ENCODE peak calls at places on chromosomes 16 and 17, in six cellular contexts. One of them, this sample, is unnamed.

GRCh38 chr16:11621920-11622651 is 35.4 kb upstream of the LITAF start:
- DNase-seq in neuronal stem cell: no peak
- DNase-seq in Peyer's patch: no peak
- DNase-seq in CD4-positive, alpha-beta memory T cell: peak; percentile 58
- DNase-seq in suprapubic skin: no peak
- DNase-seq in body of pancreas: no peak
- DNase-seq in this sample: peak; percentile 80

GRCh38 chr17:49076575-49077384 is 55.8 kb upstream of the B4GALNT2 start:
- DNase-seq in suprapubic skin: no peak
- DNase-seq in CD4-positive, alpha-beta memory T cell: no peak
- DNase-seq in Peyer's patch: no peak
- DNase-seq in body of pancreas: no peak
- DNase-seq in neuronal stem cell: no peak
- DNase-seq in this sample: no peak

GRCh38 chr16:83945587-83945986 is 7.5 kb upstream of the OSGIN1 start:
- DNase-seq in Peyer's patch: no peak
- DNase-seq in body of pancreas: no peak
- DNase-seq in CD4-positive, alpha-beta memory T cell: no peak
- DNase-seq in neuronal stem cell: no peak
- DNase-seq in suprapubic skin: no peak
- DNase-seq in this sample: no peak

GRCh38 chr17:17748179-17748578 is 66.9 kb downstream of the RAI1 start:
- DNase-seq in CD4-positive, alpha-beta memory T cell: no peak
- DNase-seq in body of pancreas: no peak
- DNase-seq in suprapubic skin: no peak
- DNase-seq in Peyer's patch: no peak
- DNase-seq in neuronal stem cell: no peak
- DNase-seq in this sample: no peak

GRCh38 chr17:75155191-75155601 is 884 bp upstream of the JPT1 start:
- DNase-seq in neuronal stem cell: no peak
- DNase-seq in Peyer's patch: peak; percentile 22
- DNase-seq in body of pancreas: no peak
- DNase-seq in suprapubic skin: peak; percentile 46
- DNase-seq in CD4-positive, alpha-beta memory T cell: no peak
- DNase-seq in this sample: no peak

GRCh38 chr17:35315283-35315682 is 58.1 kb downstream of the SLFN11 start:
- DNase-seq in neuronal stem cell: no peak
- DNase-seq in CD4-positive, alpha-beta memory T cell: no peak
- DNase-seq in body of pancreas: no peak
- DNase-seq in suprapubic skin: no peak
- DNase-seq in Peyer's patch: no peak
- DNase-seq in this sample: no peak

GRCh38 chr17:3735515-3735914 is 11.8 kb downstream of the HASPIN start:
- DNase-seq in suprapubic skin: no peak
- DNase-seq in body of pancreas: no peak
- DNase-seq in CD4-positive, alpha-beta memory T cell: no peak
- DNase-seq in Peyer's patch: no peak
- DNase-seq in neuronal stem cell: no peak
- DNase-seq in this sample: no peak

GRCh38 chr17:71033336-71033735 is 864.0 kb downstream of the KCNJ2 start:
- DNase-seq in Peyer's patch: no peak
- DNase-seq in body of pancreas: no peak
- DNase-seq in suprapubic skin: no peak
- DNase-seq in neuronal stem cell: peak; percentile 76
- DNase-seq in CD4-positive, alpha-beta memory T cell: no peak
- DNase-seq in this sample: no peak

GRCh38 chr17:76493505-76494167 is 7.6 kb downstream of the RHBDF2 start:
- DNase-seq in suprapubic skin: no peak
- DNase-seq in Peyer's patch: peak; percentile 74
- DNase-seq in CD4-positive, alpha-beta memory T cell: peak; percentile 35
- DNase-seq in body of pancreas: no peak
- DNase-seq in neuronal stem cell: no peak
- DNase-seq in this sample: peak; percentile 46

GRCh38 chr17:47686276-47686635 is 7.7 kb upstream of the TBKBP1 start:
- DNase-seq in neuronal stem cell: no peak
- DNase-seq in CD4-positive, alpha-beta memory T cell: no peak
- DNase-seq in Peyer's patch: no peak
- DNase-seq in body of pancreas: no peak
- DNase-seq in suprapubic skin: no peak
- DNase-seq in this sample: no peak

GRCh38 chr17:74337834-74338500 is 11.9 kb downstream of the KIF19 start:
- DNase-seq in CD4-positive, alpha-beta memory T cell: no peak
- DNase-seq in body of pancreas: no peak
- DNase-seq in Peyer's patch: no peak
- DNase-seq in neuronal stem cell: no peak
- DNase-seq in suprapubic skin: no peak
- DNase-seq in this sample: no peak

GRCh38 chr16:67456383-67457140 is 24.4 kb downstream of the ATP6V0D1 start:
- DNase-seq in Peyer's patch: peak; percentile 83
- DNase-seq in neuronal stem cell: no peak
- DNase-seq in suprapubic skin: peak; percentile 84
- DNase-seq in body of pancreas: peak; percentile 84
- DNase-seq in CD4-positive, alpha-beta memory T cell: no peak
- DNase-seq in this sample: no peak

GRCh38 chr17:17742133-17742621 is 60.9 kb downstream of the RAI1 start:
- DNase-seq in Peyer's patch: no peak
- DNase-seq in suprapubic skin: no peak
- DNase-seq in body of pancreas: no peak
- DNase-seq in neuronal stem cell: no peak
- DNase-seq in CD4-positive, alpha-beta memory T cell: no peak
- DNase-seq in this sample: no peak

GRCh38 chr16:89048871-89049422 is 44.7 kb upstream of the ACSF3 start:
- DNase-seq in suprapubic skin: no peak
- DNase-seq in CD4-positive, alpha-beta memory T cell: no peak
- DNase-seq in neuronal stem cell: no peak
- DNase-seq in body of pancreas: no peak
- DNase-seq in Peyer's patch: no peak
- DNase-seq in this sample: peak; percentile 37

GRCh38 chr16:21722771-21723460 is 59.1 kb downstream of the OTOA start:
- DNase-seq in body of pancreas: no peak
- DNase-seq in neuronal stem cell: no peak
- DNase-seq in CD4-positive, alpha-beta memory T cell: no peak
- DNase-seq in suprapubic skin: no peak
- DNase-seq in Peyer's patch: no peak
- DNase-seq in this sample: no peak
- H3K4me1 ChIP-seq in body of pancreas: no peaks in the 10 kb centered on the region
- H3K4me1 ChIP-seq in neuronal stem cell: no peaks in the 10 kb centered on the region
- H3K4me1 ChIP-seq in CD4-positive, alpha-beta memory T cell: no peaks in the 10 kb centered on the region
- H3K4me1 ChIP-seq in suprapubic skin: peaks cover 3% of the 10 kb centered on the region
- H3K4me1 ChIP-seq in Peyer's patch: no peaks in the 10 kb centered on the region
- H3K4me1 ChIP-seq in this sample: no peaks in the 10 kb centered on the region

GRCh38 chr17:78597923-78598545 is 20.8 kb upstream of the DNAH17 start:
- DNase-seq in body of pancreas: no peak
- DNase-seq in CD4-positive, alpha-beta memory T cell: no peak
- DNase-seq in neuronal stem cell: no peak
- DNase-seq in suprapubic skin: no peak
- DNase-seq in Peyer's patch: no peak
- DNase-seq in this sample: no peak
- H3K27ac ChIP-seq in body of pancreas: no peak overlapping the region
- H3K27ac ChIP-seq in CD4-positive, alpha-beta memory T cell: no peak overlapping the region
- H3K27ac ChIP-seq in neuronal stem cell: no peak overlapping the region
- H3K27ac ChIP-seq in suprapubic skin: no peak overlapping the region
- H3K27ac ChIP-seq in Peyer's patch: no peak overlapping the region
- H3K27ac ChIP-seq in this sample: no peak overlapping the region

DNA sequence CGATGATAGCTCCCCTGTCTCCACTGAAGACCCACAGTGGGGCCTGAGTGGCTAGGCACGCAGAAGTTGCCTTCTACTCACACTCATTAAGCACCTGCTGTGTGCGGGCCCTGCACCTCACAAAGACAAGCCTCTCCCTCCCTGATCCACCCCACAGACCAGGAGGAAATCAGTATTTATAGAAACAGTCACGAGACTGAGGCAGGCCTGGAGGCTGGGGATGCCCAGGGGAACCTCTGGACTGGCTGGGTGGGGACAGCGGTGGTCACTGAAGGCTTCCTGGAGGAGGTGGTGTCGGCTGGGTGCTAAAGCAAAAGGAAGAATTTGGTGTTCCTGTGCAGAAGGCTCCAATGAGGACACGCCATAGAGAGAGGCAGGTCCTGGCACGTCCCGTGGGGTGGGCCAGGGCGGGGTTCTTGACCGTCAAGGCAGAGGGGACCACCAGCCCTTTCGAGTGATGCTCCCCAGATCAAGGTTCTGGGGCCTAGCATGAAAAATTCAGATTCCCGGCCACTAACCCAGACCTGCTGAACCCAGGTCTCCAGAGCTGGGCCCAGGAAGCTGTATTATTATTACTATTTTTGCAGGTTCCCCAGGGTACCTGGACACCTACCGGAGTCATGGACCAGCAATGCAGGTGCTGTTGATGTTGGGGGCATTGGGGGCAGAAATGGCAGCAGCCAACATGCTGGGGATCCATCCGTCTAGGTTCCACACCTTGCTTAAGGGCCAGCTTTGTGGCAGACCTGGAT is 23.0 kb downstream of the PPL start:
- DNase-seq in neuronal stem cell: no peak
- DNase-seq in suprapubic skin: no peak
- DNase-seq in Peyer's patch: no peak
- DNase-seq in CD4-positive, alpha-beta memory T cell: no peak
- DNase-seq in body of pancreas: no peak
- DNase-seq in this sample: no peak
- H3K4me1 ChIP-seq in neuronal stem cell: no peaks in the 10 kb centered on the region
- H3K4me1 ChIP-seq in suprapubic skin: peaks cover 26% of the 10 kb centered on the region
- H3K4me1 ChIP-seq in Peyer's patch: no peaks in the 10 kb centered on the region
- H3K4me1 ChIP-seq in CD4-positive, alpha-beta memory T cell: no peaks in the 10 kb centered on the region
- H3K4me1 ChIP-seq in body of pancreas: peaks cover 5% of the 10 kb centered on the region
- H3K4me1 ChIP-seq in this sample: no peaks in the 10 kb centered on the region

DNA sequence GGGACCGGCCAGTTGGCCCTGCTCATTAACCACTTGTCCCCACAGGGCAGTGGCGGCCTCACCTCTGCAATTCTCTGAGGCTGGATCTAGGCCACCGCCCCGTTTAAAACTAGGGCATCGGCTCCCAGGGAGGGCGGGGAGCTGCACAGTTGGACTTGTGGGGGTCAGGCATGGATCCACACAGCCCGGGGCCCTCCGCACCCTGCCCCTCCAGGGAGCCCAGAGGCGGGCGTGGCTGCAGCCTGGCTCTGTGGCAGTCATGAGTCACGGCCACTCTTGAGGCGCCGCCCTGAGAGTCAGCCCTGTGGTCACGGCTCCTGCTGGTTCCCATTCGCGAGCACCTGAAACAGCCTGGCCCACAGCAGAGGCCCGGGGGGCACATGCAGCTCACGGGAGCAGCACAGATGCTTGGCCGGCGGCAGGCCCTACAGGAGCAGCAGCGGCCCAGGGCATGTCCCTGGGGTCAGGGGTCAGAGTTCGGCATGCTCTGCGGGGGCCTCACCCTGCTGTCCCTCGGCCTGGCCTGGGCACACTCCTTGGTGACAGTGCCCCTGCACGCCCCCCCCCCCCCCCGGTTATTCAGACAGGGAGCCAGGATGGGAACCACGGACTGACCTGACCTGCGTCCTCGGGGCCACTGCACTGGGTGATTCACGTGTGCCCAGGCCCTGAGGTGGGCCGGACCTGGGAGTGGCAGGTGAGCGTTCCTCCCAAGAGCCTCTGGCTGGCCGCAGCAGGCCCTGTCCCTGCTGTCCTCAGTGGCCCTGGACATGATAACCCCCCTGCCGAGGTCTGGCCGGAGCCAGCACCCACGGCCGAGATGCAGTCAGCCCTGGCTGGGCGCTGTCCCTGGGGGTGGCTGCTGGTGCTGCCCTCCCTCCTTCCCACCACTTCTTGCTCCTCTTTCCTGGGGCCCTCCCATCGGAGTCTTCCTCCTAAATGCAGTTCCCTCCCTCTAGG is 8.2 kb downstream of the CAPN15 start:
- DNase-seq in body of pancreas: peak; percentile 69
- DNase-seq in neuronal stem cell: no peak
- DNase-seq in suprapubic skin: no peak
- DNase-seq in CD4-positive, alpha-beta memory T cell: no peak
- DNase-seq in Peyer's patch: peak; percentile 90
- DNase-seq in this sample: no peak
- H3K27ac ChIP-seq in body of pancreas: peak overlapping the region; percentile 79
- H3K27ac ChIP-seq in neuronal stem cell: no peak overlapping the region
- H3K27ac ChIP-seq in suprapubic skin: peak overlapping the region; percentile 29
- H3K27ac ChIP-seq in CD4-positive, alpha-beta memory T cell: no peak overlapping the region
- H3K27ac ChIP-seq in Peyer's patch: peak overlapping the region; percentile 92
- H3K27ac ChIP-seq in this sample: no peak overlapping the region

DNA sequence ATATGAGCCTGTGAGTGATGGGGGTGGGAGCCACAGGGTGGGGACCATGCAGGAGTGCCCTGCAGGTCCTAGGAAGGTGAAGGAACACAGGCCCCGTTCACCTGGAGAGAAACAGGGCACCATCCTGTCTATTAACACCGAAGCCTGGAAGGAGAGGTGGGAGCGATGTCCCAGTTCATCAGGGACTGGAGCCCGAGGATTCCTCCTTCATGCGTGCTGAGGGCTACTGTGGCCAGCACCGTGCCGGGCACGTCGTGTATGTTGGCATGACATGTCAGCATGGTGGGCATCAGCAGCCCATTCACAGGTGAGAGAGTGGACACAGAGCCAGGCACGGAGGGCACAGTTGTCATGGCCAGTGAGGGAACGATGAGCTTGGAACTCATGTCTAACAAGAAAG is 1.4 kb downstream of the WFIKKN2 start:
- DNase-seq in body of pancreas: no peak
- DNase-seq in Peyer's patch: no peak
- DNase-seq in CD4-positive, alpha-beta memory T cell: no peak
- DNase-seq in suprapubic skin: peak; percentile 48
- DNase-seq in neuronal stem cell: no peak
- DNase-seq in this sample: no peak
- H3K4me1 ChIP-seq in body of pancreas: peaks cover 10% of the 10 kb centered on the region
- H3K4me1 ChIP-seq in Peyer's patch: no peaks in the 10 kb centered on the region
- H3K4me1 ChIP-seq in CD4-positive, alpha-beta memory T cell: no peaks in the 10 kb centered on the region
- H3K4me1 ChIP-seq in suprapubic skin: peaks cover 12% of the 10 kb centered on the region
- H3K4me1 ChIP-seq in neuronal stem cell: peaks cover 22% of the 10 kb centered on the region
- H3K4me1 ChIP-seq in this sample: no peaks in the 10 kb centered on the region

GRCh38 chr17:28226563-28226962 is 92.4 kb upstream of the TMEM97 start:
- DNase-seq in Peyer's patch: no peak
- DNase-seq in CD4-positive, alpha-beta memory T cell: no peak
- DNase-seq in body of pancreas: no peak
- DNase-seq in suprapubic skin: no peak
- DNase-seq in neuronal stem cell: no peak
- DNase-seq in this sample: no peak

GRCh38 chr17:28225872-28226271 is 93.1 kb upstream of the TMEM97 start:
- DNase-seq in Peyer's patch: no peak
- DNase-seq in body of pancreas: no peak
- DNase-seq in neuronal stem cell: no peak
- DNase-seq in CD4-positive, alpha-beta memory T cell: no peak
- DNase-seq in suprapubic skin: no peak
- DNase-seq in this sample: no peak

GRCh38 chr17:28228109-28228840 is 90.7 kb upstream of the TMEM97 start:
- DNase-seq in suprapubic skin: no peak
- DNase-seq in Peyer's patch: no peak
- DNase-seq in CD4-positive, alpha-beta memory T cell: no peak
- DNase-seq in body of pancreas: no peak
- DNase-seq in neuronal stem cell: no peak
- DNase-seq in this sample: no peak

GRCh38 chr17:28227278-28228108 is 91.5 kb upstream of the TMEM97 start:
- DNase-seq in neuronal stem cell: peak; percentile 92
- DNase-seq in suprapubic skin: no peak
- DNase-seq in Peyer's patch: peak; percentile 80
- DNase-seq in CD4-positive, alpha-beta memory T cell: no peak
- DNase-seq in body of pancreas: peak; percentile 98
- DNase-seq in this sample: no peak

GRCh38 chr17:28225271-28225670 is 93.7 kb upstream of the TMEM97 start:
- DNase-seq in neuronal stem cell: no peak
- DNase-seq in CD4-positive, alpha-beta memory T cell: no peak
- DNase-seq in Peyer's patch: no peak
- DNase-seq in suprapubic skin: no peak
- DNase-seq in body of pancreas: no peak
- DNase-seq in this sample: no peak
- H3K27ac ChIP-seq in neuronal stem cell: peak overlapping the region; percentile 45
- H3K27ac ChIP-seq in CD4-positive, alpha-beta memory T cell: no peak overlapping the region
- H3K27ac ChIP-seq in Peyer's patch: no peak overlapping the region
- H3K27ac ChIP-seq in suprapubic skin: no peak overlapping the region
- H3K27ac ChIP-seq in body of pancreas: no peak overlapping the region
- H3K27ac ChIP-seq in this sample: no peak overlapping the region